ENCODE peak calls at places on chromosomes 11 and 22, in four cellular contexts. T is K562, I is HepG2, H is GM12878. Y is an unnamed sample.

GRCh38 chr11:47378836-47379170 is 456 bp upstream of the SPI1 start:
- DNase-seq in T (no peak), I (no peak), H (no peak), Y (no peak)

GRCh38 chr22:36768616-36769015 is 7.3 kb downstream of the IFT27 start:
- DNase-seq in T (no peak), I (no peak), H (no peak), Y (no peak)

GRCh38 chr22:17265649-17266248 is 46.5 kb upstream of the ADA2 start:
- DNase-seq in T (no peak), I (no peak), H (no peak), Y (no peak)

GRCh38 chr11:69055212-69055586 is 6.5 kb downstream of the TPCN2 start:
- DNase-seq in T (no peak), I (no peak), H (no peak), Y (no peak)

GRCh38 chr11:1931326-1931725 is 11.8 kb downstream of the TNNT3 start:
- DNase-seq in T (no peak), I (no peak), H (no peak), Y (no peak)

GRCh38 chr11:118581057-118581456 is 8.8 kb downstream of the ARCN1 start:
- DNase-seq in T (no peak), I (no peak), H (no peak), Y (no peak)

GRCh38 chr11:12174145-12175143 is 64.1 kb downstream of the MICAL2 start:
- DNase-seq in T (no peak), I (no peak), H (peak; percentile 81), Y (no peak)

GRCh38 chr11:22797081-22797480 is 32.5 kb downstream of the SVIP start:
- DNase-seq in T (no peak), I (no peak), H (no peak), Y (no peak)

GRCh38 chr11:127106142-127106541 is 105.6 kb upstream of the KIRREL3 start:
- DNase-seq in T (no peak), I (no peak), H (no peak), Y (no peak)

GRCh38 chr11:74683279-74683871 is 47.9 kb downstream of the CHRDL2 start:
- DNase-seq in T (no peak), I (no peak), H (no peak), Y (no peak)

GRCh38 chr11:68965901-68966868 is 14.6 kb downstream of the MRGPRD start:
- DNase-seq in T (no peak), I (no peak), H (no peak), Y (no peak)

GRCh38 chr11:107493117-107493516 is 35.5 kb upstream of the CWF19L2 start:
- DNase-seq in T (no peak), I (no peak), H (no peak), Y (no peak)

GRCh38 chr22:49930128-49930527 is 11.7 kb downstream of the CRELD2 start:
- DNase-seq in T (no peak), I (no peak), H (no peak), Y (no peak)

GRCh38 chr11:41431784-41432183 is 27.7 kb downstream of the LRRC4C start:
- DNase-seq in T (peak; percentile 3), I (peak; percentile 16), H (no peak), Y (peak; percentile 12)

GRCh38 chr11:17314232-17314547 is 37.4 kb upstream of the NCR3LG1 start:
- DNase-seq in T (no peak), I (no peak), H (no peak), Y (peak; percentile 28)

GRCh38 chr11:77195071-77195705 is 67.1 kb downstream of the MYO7A start:
- DNase-seq in T (no peak), I (no peak), H (no peak), Y (no peak)

GRCh38 chr11:19777342-19778102 is 64.9 kb downstream of the NAV2 start:
- DNase-seq in T (peak; percentile 2), I (peak; percentile 13), H (peak; percentile 65), Y (peak; percentile 22)

GRCh38 chr11:107040447-107041444 is 22.5 kb upstream of the GUCY1A2 start:
- DNase-seq in T (no peak), I (no peak), H (peak; percentile 50), Y (no peak)

GRCh38 chr11:129377739-129378138 is 2.1 kb downstream of the BARX2 start:
- DNase-seq in T (no peak), I (no peak), H (no peak), Y (no peak)

GRCh38 chr11:63769044-63769718 is 606 bp upstream of the ZFTA start:
- DNase-seq in T (peak; percentile 64), I (no peak), H (no peak), Y (peak; percentile 52)

GRCh38 chr11:131913267-131913666 is 542.9 kb downstream of the NTM start:
- DNase-seq in T (no peak), I (no peak), H (no peak), Y (no peak)

GRCh38 chr22:22571429-22571828 is 12.4 kb upstream of the PRAME start:
- DNase-seq in T (no peak), I (no peak), H (no peak), Y (no peak)

GRCh38 chr22:32100711-32101110 is 57.6 kb downstream of the SLC5A1 start:
- DNase-seq in T (no peak), I (no peak), H (no peak), Y (no peak)

GRCh38 chr22:24937114-24937513 is 9.4 kb downstream of the LHFPL7 start:
- DNase-seq in T (peak; percentile 4), I (peak; percentile 24), H (no peak), Y (peak; percentile 57)

GRCh38 chr11:122137081-122137793 is 21.2 kb upstream of the BLID start:
- DNase-seq in T (no peak), I (no peak), H (no peak), Y (no peak)

GRCh38 chr22:38069372-38070249 is 12.4 kb downstream of the PICK1 start:
- DNase-seq in T (peak; percentile 62), I (no peak), H (no peak), Y (no peak)

GRCh38 chr11:58923300-58923788 is 15.9 kb upstream of the GLYATL1 start:
- DNase-seq in T (peak; percentile 41), I (peak; percentile 13), H (no peak), Y (peak; percentile 16)

GRCh38 chr11:3867209-3868071 is 12.0 kb downstream of the STIM1 start:
- DNase-seq in T (peak; percentile 94), I (peak; percentile 28), H (peak; percentile 66), Y (no peak)

GRCh38 chr11:12301379-12301778 is 76.0 kb upstream of the PARVA start:
- DNase-seq in T (no peak), I (no peak), H (no peak), Y (no peak)

GRCh38 chr22:32476804-32477203 is 2.2 kb downstream of the FBXO7 start:
- DNase-seq in T (no peak), I (no peak), H (no peak), Y (no peak)

GRCh38 chr11:125494987-125495725 is 909 bp downstream of the FEZ1 start:
- DNase-seq in T (no peak), I (no peak), H (no peak), Y (peak; percentile 45)

GRCh38 chr11:33542921-33543320 is 157.7 kb downstream of the C11orf91 start:
- DNase-seq in T (peak; percentile 47), I (peak; percentile 23), H (no peak), Y (peak; percentile 72)

GRCh38 chr11:58275002-58275401 is 6.9 kb upstream of the OR10W1 start:
- DNase-seq in T (no peak), I (no peak), H (no peak), Y (no peak)

GRCh38 chr11:64665381-64665780 is 57.6 kb downstream of the NRXN2 start:
- DNase-seq in T (peak; percentile 69), I (no peak), H (no peak), Y (no peak)

GRCh38 chr11:45409587-45409986 is 123.4 kb upstream of the SYT13 start:
- DNase-seq in T (no peak), I (no peak), H (no peak), Y (no peak)

GRCh38 chr11:42273977-42274376 is 814.5 kb upstream of the LRRC4C start:
- DNase-seq in T (no peak), I (no peak), H (no peak), Y (no peak)

GRCh38 chr22:26169312-26170111 is at the start of gene SEZ6L:
- DNase-seq in T (no peak), I (no peak), H (no peak), Y (peak; percentile 51)

GRCh38 chr22:36317658-36318271 is 64.8 kb downstream of the APOL1 start:
- DNase-seq in T (no peak), I (no peak), H (no peak), Y (no peak)

GRCh38 chr22:42642801-42643631 is 2.6 kb upstream of the ATP5MGL start:
- DNase-seq in T (peak; percentile 54), I (no peak), H (no peak), Y (no peak)
- TF ChIP-seq FOXM1 in T (no peak), I (no peak), H (no peak), Y (no peak)

DNA sequence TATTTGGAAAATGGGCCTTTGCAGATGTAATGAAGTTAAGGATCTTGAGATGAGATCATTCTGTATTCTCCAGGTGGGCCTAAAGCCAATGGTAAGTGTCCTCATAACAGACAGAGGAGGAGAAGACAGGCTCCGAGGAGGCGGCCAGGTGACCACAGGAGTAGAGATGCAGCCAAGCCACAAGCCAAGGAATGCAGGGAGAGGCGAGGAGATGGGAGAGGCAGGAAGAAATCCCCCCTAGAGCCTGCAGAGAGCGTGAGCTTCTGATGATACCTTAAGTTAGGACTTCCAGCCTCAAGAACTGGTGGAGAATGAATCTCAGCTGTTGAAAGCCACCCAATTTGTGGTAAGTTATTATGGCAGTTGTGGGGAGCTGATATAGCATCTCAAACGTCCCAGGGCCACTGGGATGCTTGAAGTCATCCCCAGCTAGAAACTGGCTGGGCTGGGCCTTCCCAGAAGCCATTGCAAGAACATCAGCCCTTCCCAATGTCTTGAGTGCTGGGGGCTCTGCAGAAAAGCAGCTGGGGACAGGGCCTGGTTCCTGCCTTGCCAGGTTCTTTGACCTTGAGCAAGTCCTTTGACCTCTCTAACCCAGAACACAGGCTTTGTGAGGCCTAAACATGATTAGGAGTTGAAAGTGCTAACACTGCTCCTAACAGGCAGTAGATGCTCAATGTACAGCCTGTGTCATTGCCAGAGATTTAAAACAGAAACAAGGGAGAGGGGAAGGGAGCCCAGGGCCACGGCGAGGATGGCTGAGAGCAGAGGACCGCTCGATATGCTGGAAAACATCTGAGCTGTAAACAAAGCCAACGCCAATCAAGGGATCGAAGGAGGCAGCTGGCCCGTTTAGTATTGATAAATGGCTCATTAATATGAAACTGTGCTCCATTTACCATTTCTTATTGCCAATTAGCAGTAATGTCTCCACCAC is 632.3 kb downstream of the TBC1D22A start:
- DNase-seq in T (no peak), I (no peak), H (no peak), Y (no peak)
- TF ChIP-seq BHLHE40 in T (no peak), I (no peak), H (no peak), Y (no peak)

DNA sequence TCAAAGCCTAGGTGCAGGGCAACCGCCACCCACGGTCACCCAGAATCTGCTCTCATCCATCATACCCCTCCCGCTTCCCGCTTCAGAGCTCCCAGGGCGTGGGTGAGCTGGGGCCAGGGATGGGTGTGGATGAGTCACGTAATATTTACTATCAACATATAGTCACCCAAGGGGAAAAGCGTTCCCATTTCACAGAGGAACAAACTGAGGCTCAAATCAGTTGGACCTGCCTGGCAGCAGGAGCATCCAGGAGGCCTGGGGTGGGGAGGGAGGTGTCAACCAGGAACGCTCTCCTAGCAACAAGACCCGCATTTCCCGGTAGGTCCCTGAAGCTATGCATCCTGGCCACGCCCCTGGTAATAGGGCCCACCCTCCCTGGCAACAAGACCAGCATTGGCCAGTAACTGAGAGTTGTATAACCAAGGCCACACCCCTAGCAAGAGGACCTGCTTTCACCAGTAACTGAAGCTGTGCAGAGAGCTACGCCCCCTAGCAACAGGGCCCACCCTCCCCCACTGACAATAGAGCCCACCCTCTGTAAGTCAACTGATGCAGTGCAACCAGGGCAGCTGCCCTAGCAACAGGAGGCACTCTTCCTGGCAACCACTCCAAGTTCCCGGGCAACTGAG is 32.7 kb upstream of the TXNRD2 start:
- DNase-seq in T (peak; percentile 93), I (peak; percentile 75), H (no peak), Y (peak; percentile 91)
- TF ChIP-seq FOXM1 in T (no peak), I (no peak), H (no peak), Y (no peak)

GRCh38 chr11:100739636-100740035 is 52.5 kb downstream of the ARHGAP42 start:
- DNase-seq in T (no peak), I (peak; percentile 40), H (no peak), Y (no peak)
- TF ChIP-seq BHLHE40 in T (no peak), I (no peak), H (no peak), Y (no peak)

Y was measured in HEK293T.